ENCODE peak calls at places on chromosomes 3 and 15, in six cellular contexts. One of them, this sample, is unnamed.

GRCh38 chr3:44289882-44290462 is 48.3 kb downstream of the TOPAZ1 start:
- DNase-seq in fibroblast of lung: no peak
- DNase-seq in psoas muscle: no peak
- DNase-seq in GM06990: no peak
- DNase-seq in ACHN: no peak
- DNase-seq in SK-N-DZ: no peak
- DNase-seq in this sample: no peak

GRCh38 chr3:143895805-143896204 is 47.5 kb upstream of the SLC9A9 start:
- DNase-seq in fibroblast of lung: peak; percentile 51
- DNase-seq in psoas muscle: no peak
- DNase-seq in GM06990: peak; percentile 11
- DNase-seq in ACHN: peak; percentile 2
- DNase-seq in SK-N-DZ: peak; percentile 26
- DNase-seq in this sample: no peak

GRCh38 chr3:14138878-14139659 is 14.2 kb downstream of the TMEM43 start:
- DNase-seq in fibroblast of lung: no peak
- DNase-seq in psoas muscle: no peak
- DNase-seq in GM06990: no peak
- DNase-seq in ACHN: no peak
- DNase-seq in SK-N-DZ: no peak
- DNase-seq in this sample: no peak

GRCh38 chr3:60046212-60046611 is 996.4 kb upstream of the CFAP20DC start:
- DNase-seq in fibroblast of lung: no peak
- DNase-seq in psoas muscle: no peak
- DNase-seq in GM06990: no peak
- DNase-seq in ACHN: no peak
- DNase-seq in SK-N-DZ: no peak
- DNase-seq in this sample: no peak

GRCh38 chr3:168002786-168003368 is 92.8 kb downstream of the GOLIM4 start:
- DNase-seq in fibroblast of lung: peak; percentile 59
- DNase-seq in psoas muscle: no peak
- DNase-seq in GM06990: no peak
- DNase-seq in ACHN: no peak
- DNase-seq in SK-N-DZ: no peak
- DNase-seq in this sample: no peak

GRCh38 chr15:46786886-46787285 is 930.4 kb upstream of the SEMA6D start:
- DNase-seq in fibroblast of lung: no peak
- DNase-seq in psoas muscle: no peak
- DNase-seq in GM06990: no peak
- DNase-seq in ACHN: no peak
- DNase-seq in SK-N-DZ: peak; percentile 56
- DNase-seq in this sample: no peak

GRCh38 chr3:195195321-195196209 is 75.4 kb downstream of the XXYLT1 start:
- DNase-seq in fibroblast of lung: no peak
- DNase-seq in psoas muscle: no peak
- DNase-seq in GM06990: no peak
- DNase-seq in ACHN: no peak
- DNase-seq in SK-N-DZ: no peak
- DNase-seq in this sample: peak; percentile 51

GRCh38 chr15:99668533-99669182 is 64.6 kb downstream of the LYSMD4 start:
- DNase-seq in fibroblast of lung: no peak
- DNase-seq in psoas muscle: no peak
- DNase-seq in GM06990: no peak
- DNase-seq in ACHN: no peak
- DNase-seq in SK-N-DZ: no peak
- DNase-seq in this sample: no peak

GRCh38 chr3:160018959-160019358 is 30.3 kb downstream of the IL12A start:
- DNase-seq in fibroblast of lung: no peak
- DNase-seq in psoas muscle: no peak
- DNase-seq in GM06990: no peak
- DNase-seq in ACHN: no peak
- DNase-seq in SK-N-DZ: no peak
- DNase-seq in this sample: no peak

This sample was measured in lung microvascular endothelial cell.